ENCODE peak calls at places on chromosomes 11 and 22, in five cellular contexts. N, R, O, F and Z are unnamed samples.

GRCh38 chr11:65069217-65069616 is 10.9 kb upstream of the NAALADL1 start:
- DNase-seq in R (no peak), O (no peak), F (no peak), N (no peak), Z (no peak)

GRCh38 chr11:68506908-68507307 is 46.4 kb downstream of the PPP6R3 start:
- DNase-seq in R (no peak), F (no peak), O (no peak), N (no peak), Z (peak)

GRCh38 chr22:31241200-31241599 is 29.1 kb downstream of the LIMK2 start:
- DNase-seq in R (no peak), N (peak), F (no peak), O (no peak), Z (no peak)

GRCh38 chr11:3119141-3119821 is 45.8 kb downstream of the OSBPL5 start:
- DNase-seq in R (no peak), N (no peak), F (no peak), O (no peak), Z (no peak)

GRCh38 chr11:11461473-11461872 is 108.4 kb upstream of the CSNK2A3 start:
- DNase-seq in F (no peak), O (no peak), N (no peak), R (no peak), Z (no peak)

GRCh38 chr11:120778692-120779490 is 245.0 kb upstream of the TBCEL start:
- DNase-seq in R (no peak), F (no peak), N (no peak), O (no peak), Z (no peak)

GRCh38 chr11:95505927-95506426 is 275.0 kb upstream of the SESN3 start:
- DNase-seq in F (no peak), R (no peak), O (no peak), N (no peak), Z (no peak)

GRCh38 chr22:50738649-50739227 is 734 bp downstream of the ACR start:
- DNase-seq in O (no peak), R (no peak), N (no peak), F (peak), Z (no peak)

GRCh38 chr11:117022526-117022925 is 75.7 kb downstream of the SIK3 start:
- DNase-seq in N (no peak), R (peak), F (no peak), O (no peak), Z (no peak)

GRCh38 chr11:19907008-19907579 is 194.5 kb downstream of the NAV2 start:
- DNase-seq in F (no peak), N (no peak), R (peak), O (no peak), Z (no peak)

GRCh38 chr11:2580061-2580421 is 119.8 kb downstream of the KCNQ1OT1 start:
- DNase-seq in R (no peak), F (no peak), N (no peak), O (no peak), Z (no peak)

GRCh38 chr11:12175694-12176241 is 65.4 kb downstream of the MICAL2 start:
- DNase-seq in N (peak), R (no peak), O (peak), F (no peak), Z (no peak)

GRCh38 chr11:72225411-72225951 is 914 bp downstream of the INPPL1 start:
- DNase-seq in F (no peak), O (no peak), R (no peak), N (no peak), Z (peak)

GRCh38 chr11:112352907-112353306 is 92.2 kb upstream of the PLET1 start:
- DNase-seq in O (no peak), F (no peak), N (no peak), R (no peak), Z (no peak)

GRCh38 chr11:115611343-115611742 is 107.1 kb upstream of the CADM1 start:
- DNase-seq in N (no peak), R (no peak), O (no peak), F (no peak), Z (no peak)

GRCh38 chr22:41479671-41480396 is 10.9 kb downstream of the ACO2 start:
- DNase-seq in F (no peak), R (no peak), N (no peak), O (no peak), Z (no peak)

GRCh38 chr11:99020324-99021225 is at the start of gene CNTN5:
- DNase-seq in R (no peak), N (no peak), F (peak), O (peak), Z (no peak)

GRCh38 chr22:35921777-35922176 is 106.8 kb downstream of the RBFOX2 start:
- DNase-seq in R (peak), F (peak), O (peak), N (peak), Z (peak)

GRCh38 chr22:42214625-42215415 is 55.6 kb downstream of the TCF20 start:
- DNase-seq in N (no peak), R (no peak), F (no peak), O (no peak), Z (no peak)

GRCh38 chr11:117443269-117444186 is 115.9 kb downstream of the CEP164 start:
- DNase-seq in N (no peak), R (no peak), F (peak), O (peak), Z (no peak)